ENCODE peak calls at places on chromosome 21, in ten cellular contexts. One of them, this sample, is unnamed.

GRCh38 chr21:37758997-37759396 is 157.3 kb downstream of the KCNJ6 start:
- DNase-seq in pancreas: no peak
- DNase-seq in upper lobe of right lung: peak
- DNase-seq in cardiac fibroblast: peak
- DNase-seq in lower leg skin: no peak
- DNase-seq in heart right ventricle: no peak
- DNase-seq in AG09309: no peak
- DNase-seq in endodermal cell: peak
- DNase-seq in ovary: no peak
- DNase-seq in brain microvascular endothelial cell: peak
- DNase-seq in this sample: peak

GRCh38 chr21:39483917-39484316 is 32.1 kb downstream of the SH3BGR start:
- DNase-seq in pancreas: no peak
- DNase-seq in upper lobe of right lung: no peak
- DNase-seq in cardiac fibroblast: peak
- DNase-seq in lower leg skin: no peak
- DNase-seq in heart right ventricle: no peak
- DNase-seq in AG09309: peak
- DNase-seq in endodermal cell: no peak
- DNase-seq in ovary: no peak
- DNase-seq in brain microvascular endothelial cell: peak
- DNase-seq in this sample: peak

GRCh38 chr21:21801921-21802320 is 803.7 kb downstream of the NCAM2 start:
- DNase-seq in pancreas: no peak
- DNase-seq in upper lobe of right lung: no peak
- DNase-seq in cardiac fibroblast: no peak
- DNase-seq in lower leg skin: no peak
- DNase-seq in heart right ventricle: no peak
- DNase-seq in AG09309: no peak
- DNase-seq in endodermal cell: no peak
- DNase-seq in ovary: no peak
- DNase-seq in brain microvascular endothelial cell: no peak
- DNase-seq in this sample: no peak

GRCh38 chr21:46128106-46128982 is 27.0 kb downstream of the FTCD start:
- DNase-seq in pancreas: peak
- DNase-seq in upper lobe of right lung: peak
- DNase-seq in cardiac fibroblast: peak
- DNase-seq in lower leg skin: no peak
- DNase-seq in heart right ventricle: peak
- DNase-seq in AG09309: no peak
- DNase-seq in endodermal cell: no peak
- DNase-seq in ovary: peak
- DNase-seq in brain microvascular endothelial cell: no peak
- DNase-seq in this sample: peak

GRCh38 chr21:38679531-38679930 is 126.2 kb upstream of the ETS2 start:
- DNase-seq in pancreas: no peak
- DNase-seq in upper lobe of right lung: no peak
- DNase-seq in cardiac fibroblast: peak
- DNase-seq in lower leg skin: no peak
- DNase-seq in heart right ventricle: no peak
- DNase-seq in AG09309: peak
- DNase-seq in endodermal cell: no peak
- DNase-seq in ovary: no peak
- DNase-seq in brain microvascular endothelial cell: peak
- DNase-seq in this sample: peak

GRCh38 chr21:30979054-30979453 is 59.2 kb downstream of the KRTAP19-8 start:
- DNase-seq in pancreas: no peak
- DNase-seq in upper lobe of right lung: no peak
- DNase-seq in cardiac fibroblast: no peak
- DNase-seq in lower leg skin: no peak
- DNase-seq in heart right ventricle: no peak
- DNase-seq in AG09309: no peak
- DNase-seq in endodermal cell: no peak
- DNase-seq in ovary: no peak
- DNase-seq in brain microvascular endothelial cell: no peak
- DNase-seq in this sample: no peak

GRCh38 chr21:35294231-35294898 is 245.3 kb upstream of the RUNX1 start:
- DNase-seq in pancreas: no peak
- DNase-seq in upper lobe of right lung: no peak
- DNase-seq in cardiac fibroblast: peak
- DNase-seq in lower leg skin: no peak
- DNase-seq in heart right ventricle: no peak
- DNase-seq in AG09309: no peak
- DNase-seq in endodermal cell: peak
- DNase-seq in ovary: no peak
- DNase-seq in brain microvascular endothelial cell: no peak
- DNase-seq in this sample: no peak

GRCh38 chr21:31509108-31510017 is 150.1 kb upstream of the SOD1 start:
- DNase-seq in pancreas: no peak
- DNase-seq in upper lobe of right lung: no peak
- DNase-seq in cardiac fibroblast: peak
- DNase-seq in lower leg skin: peak
- DNase-seq in heart right ventricle: no peak
- DNase-seq in AG09309: no peak
- DNase-seq in endodermal cell: peak
- DNase-seq in ovary: no peak
- DNase-seq in brain microvascular endothelial cell: peak
- DNase-seq in this sample: no peak

GRCh38 chr21:35190201-35190701 is 141.1 kb upstream of the RUNX1 start:
- DNase-seq in pancreas: no peak
- DNase-seq in upper lobe of right lung: no peak
- DNase-seq in cardiac fibroblast: no peak
- DNase-seq in lower leg skin: no peak
- DNase-seq in heart right ventricle: no peak
- DNase-seq in AG09309: no peak
- DNase-seq in endodermal cell: no peak
- DNase-seq in ovary: no peak
- DNase-seq in brain microvascular endothelial cell: no peak
- DNase-seq in this sample: peak

GRCh38 chr21:44947930-44948331 is 8.1 kb downstream of the SLX9 start:
- DNase-seq in pancreas: peak
- DNase-seq in upper lobe of right lung: peak
- DNase-seq in cardiac fibroblast: no peak
- DNase-seq in lower leg skin: no peak
- DNase-seq in heart right ventricle: peak
- DNase-seq in AG09309: no peak
- DNase-seq in endodermal cell: peak
- DNase-seq in ovary: peak
- DNase-seq in brain microvascular endothelial cell: no peak
- DNase-seq in this sample: no peak

DNA sequence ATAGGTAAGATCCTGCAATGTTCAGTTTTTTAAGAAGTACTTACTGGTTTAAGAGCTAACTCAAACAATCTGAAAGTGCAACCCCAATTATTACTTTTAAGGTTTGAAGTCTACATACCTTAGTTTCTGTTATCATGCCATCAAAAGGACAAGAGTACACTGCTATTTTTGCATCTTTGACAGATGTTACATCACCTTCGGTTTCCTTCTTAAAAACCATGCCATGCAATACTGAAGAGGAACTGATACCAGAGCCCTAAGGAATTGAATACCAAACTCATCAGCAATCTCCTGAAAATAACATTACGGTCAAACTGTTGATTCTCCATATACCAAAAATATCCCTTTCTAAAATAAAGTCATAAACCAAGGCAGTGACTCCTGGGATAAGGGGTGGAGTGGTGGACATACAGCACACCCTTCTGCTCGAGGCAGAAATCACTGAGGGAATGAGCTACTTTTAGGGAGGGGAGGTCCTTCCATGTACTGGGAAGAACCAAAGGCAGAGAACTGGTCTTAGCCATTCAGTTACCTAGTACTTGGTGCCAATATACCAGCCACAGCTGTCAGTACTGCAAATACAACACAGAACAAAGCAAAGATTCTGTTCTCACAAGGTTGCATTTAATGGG is 8.5 kb downstream of the CCT8 start:
- DNase-seq in pancreas: no peak
- DNase-seq in upper lobe of right lung: no peak
- DNase-seq in cardiac fibroblast: no peak
- DNase-seq in lower leg skin: no peak
- DNase-seq in heart right ventricle: no peak
- DNase-seq in AG09309: no peak
- DNase-seq in endodermal cell: no peak
- DNase-seq in ovary: no peak
- DNase-seq in brain microvascular endothelial cell: no peak
- DNase-seq in this sample: no peak
- H3K4me3 ChIP-seq in pancreas: no peak
- H3K4me3 ChIP-seq in upper lobe of right lung: no peak
- H3K4me3 ChIP-seq in cardiac fibroblast: no peak
- H3K4me3 ChIP-seq in lower leg skin: no peak
- H3K4me3 ChIP-seq in heart right ventricle: no peak
- H3K4me3 ChIP-seq in AG09309: no peak
- H3K4me3 ChIP-seq in endodermal cell: no peak
- H3K4me3 ChIP-seq in ovary: no peak
- H3K4me3 ChIP-seq in brain microvascular endothelial cell: no peak
- H3K4me3 ChIP-seq in this sample: no peak

GRCh38 chr21:25871566-25871965 is 136.8 kb downstream of the GABPA start:
- DNase-seq in pancreas: no peak
- DNase-seq in upper lobe of right lung: no peak
- DNase-seq in cardiac fibroblast: no peak
- DNase-seq in lower leg skin: no peak
- DNase-seq in heart right ventricle: no peak
- DNase-seq in AG09309: no peak
- DNase-seq in endodermal cell: peak
- DNase-seq in ovary: no peak
- DNase-seq in brain microvascular endothelial cell: no peak
- DNase-seq in this sample: no peak

GRCh38 chr21:25870084-25870483 is 135.3 kb downstream of the GABPA start:
- DNase-seq in pancreas: no peak
- DNase-seq in upper lobe of right lung: no peak
- DNase-seq in cardiac fibroblast: no peak
- DNase-seq in lower leg skin: no peak
- DNase-seq in heart right ventricle: no peak
- DNase-seq in AG09309: no peak
- DNase-seq in endodermal cell: no peak
- DNase-seq in ovary: no peak
- DNase-seq in brain microvascular endothelial cell: no peak
- DNase-seq in this sample: no peak

GRCh38 chr21:25867041-25867440 is 132.3 kb downstream of the GABPA start:
- DNase-seq in pancreas: no peak
- DNase-seq in upper lobe of right lung: no peak
- DNase-seq in cardiac fibroblast: no peak
- DNase-seq in lower leg skin: no peak
- DNase-seq in heart right ventricle: no peak
- DNase-seq in AG09309: no peak
- DNase-seq in endodermal cell: no peak
- DNase-seq in ovary: no peak
- DNase-seq in brain microvascular endothelial cell: no peak
- DNase-seq in this sample: no peak

DNA sequence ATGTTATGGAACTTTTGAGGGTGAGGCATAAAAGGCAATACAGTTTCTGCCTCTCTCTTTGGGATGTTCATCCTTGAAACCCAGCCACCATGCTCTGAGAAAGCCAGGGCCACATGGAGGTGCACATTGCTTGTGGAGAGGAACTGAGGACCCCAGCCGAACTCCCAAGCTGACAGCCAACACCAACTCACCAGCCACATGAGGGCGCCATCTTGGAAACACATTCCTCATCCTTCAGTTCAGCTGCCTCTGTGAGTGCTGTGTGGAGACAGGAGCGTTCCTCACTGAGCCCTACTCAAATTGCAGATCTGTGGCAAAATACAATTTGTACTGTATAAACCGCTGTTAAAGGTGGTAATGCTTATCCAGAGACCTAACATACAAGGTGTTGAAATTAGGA is 137.5 kb downstream of the GABPA start:
- DNase-seq in pancreas: no peak
- DNase-seq in upper lobe of right lung: no peak
- DNase-seq in cardiac fibroblast: no peak
- DNase-seq in lower leg skin: no peak
- DNase-seq in heart right ventricle: no peak
- DNase-seq in AG09309: no peak
- DNase-seq in endodermal cell: peak
- DNase-seq in ovary: no peak
- DNase-seq in brain microvascular endothelial cell: no peak
- DNase-seq in this sample: no peak
- TF ChIP-seq CTCF in pancreas: no peak
- TF ChIP-seq CTCF in upper lobe of right lung: no peak
- TF ChIP-seq CTCF in cardiac fibroblast: no peak
- TF ChIP-seq CTCF in lower leg skin: no peak
- TF ChIP-seq CTCF in heart right ventricle: no peak
- TF ChIP-seq CTCF in AG09309: no peak
- TF ChIP-seq CTCF in endodermal cell: peak
- TF ChIP-seq CTCF in ovary: no peak
- TF ChIP-seq CTCF in brain microvascular endothelial cell: peak
- TF ChIP-seq CTCF in this sample: no peak

GRCh38 chr21:20662523-20662922 is 335.7 kb upstream of the NCAM2 start:
- DNase-seq in pancreas: peak
- DNase-seq in upper lobe of right lung: no peak
- DNase-seq in cardiac fibroblast: no peak
- DNase-seq in lower leg skin: no peak
- DNase-seq in heart right ventricle: no peak
- DNase-seq in AG09309: no peak
- DNase-seq in endodermal cell: peak
- DNase-seq in ovary: no peak
- DNase-seq in brain microvascular endothelial cell: no peak
- DNase-seq in this sample: no peak
- H3K4me3 ChIP-seq in pancreas: no peak
- H3K4me3 ChIP-seq in upper lobe of right lung: no peak
- H3K4me3 ChIP-seq in cardiac fibroblast: no peak
- H3K4me3 ChIP-seq in lower leg skin: no peak
- H3K4me3 ChIP-seq in heart right ventricle: no peak
- H3K4me3 ChIP-seq in AG09309: no peak
- H3K4me3 ChIP-seq in endodermal cell: no peak
- H3K4me3 ChIP-seq in ovary: no peak
- H3K4me3 ChIP-seq in brain microvascular endothelial cell: no peak
- H3K4me3 ChIP-seq in this sample: no peak

GRCh38 chr21:42308161-42308913 is 6.9 kb downstream of the TFF3 start:
- DNase-seq in pancreas: no peak
- DNase-seq in upper lobe of right lung: no peak
- DNase-seq in cardiac fibroblast: no peak
- DNase-seq in lower leg skin: no peak
- DNase-seq in heart right ventricle: no peak
- DNase-seq in AG09309: no peak
- DNase-seq in endodermal cell: peak
- DNase-seq in ovary: no peak
- DNase-seq in brain microvascular endothelial cell: no peak
- DNase-seq in this sample: no peak

GRCh38 chr21:42307106-42307505 is 8.1 kb downstream of the TFF3 start:
- DNase-seq in pancreas: no peak
- DNase-seq in upper lobe of right lung: no peak
- DNase-seq in cardiac fibroblast: no peak
- DNase-seq in lower leg skin: no peak
- DNase-seq in heart right ventricle: no peak
- DNase-seq in AG09309: no peak
- DNase-seq in endodermal cell: peak
- DNase-seq in ovary: no peak
- DNase-seq in brain microvascular endothelial cell: no peak
- DNase-seq in this sample: no peak

GRCh38 chr21:42310411-42311001 is 4.7 kb downstream of the TFF3 start:
- DNase-seq in pancreas: peak
- DNase-seq in upper lobe of right lung: peak
- DNase-seq in cardiac fibroblast: no peak
- DNase-seq in lower leg skin: no peak
- DNase-seq in heart right ventricle: no peak
- DNase-seq in AG09309: no peak
- DNase-seq in endodermal cell: peak
- DNase-seq in ovary: no peak
- DNase-seq in brain microvascular endothelial cell: no peak
- DNase-seq in this sample: no peak

GRCh38 chr21:42309753-42310213 is 5.4 kb downstream of the TFF3 start:
- DNase-seq in pancreas: peak
- DNase-seq in upper lobe of right lung: peak
- DNase-seq in cardiac fibroblast: peak
- DNase-seq in lower leg skin: no peak
- DNase-seq in heart right ventricle: peak
- DNase-seq in AG09309: no peak
- DNase-seq in endodermal cell: peak
- DNase-seq in ovary: peak
- DNase-seq in brain microvascular endothelial cell: peak
- DNase-seq in this sample: peak

GRCh38 chr21:42308914-42309752 is 6.1 kb downstream of the TFF3 start:
- DNase-seq in pancreas: no peak
- DNase-seq in upper lobe of right lung: no peak
- DNase-seq in cardiac fibroblast: no peak
- DNase-seq in lower leg skin: no peak
- DNase-seq in heart right ventricle: no peak
- DNase-seq in AG09309: no peak
- DNase-seq in endodermal cell: peak
- DNase-seq in ovary: no peak
- DNase-seq in brain microvascular endothelial cell: no peak
- DNase-seq in this sample: no peak
- TF ChIP-seq CTCF in pancreas: no peak
- TF ChIP-seq CTCF in upper lobe of right lung: no peak
- TF ChIP-seq CTCF in cardiac fibroblast: no peak
- TF ChIP-seq CTCF in lower leg skin: no peak
- TF ChIP-seq CTCF in heart right ventricle: no peak
- TF ChIP-seq CTCF in AG09309: no peak
- TF ChIP-seq CTCF in endodermal cell: no peak
- TF ChIP-seq CTCF in ovary: no peak
- TF ChIP-seq CTCF in brain microvascular endothelial cell: no peak
- TF ChIP-seq CTCF in this sample: no peak

This sample was measured in fibroblast of villous mesenchyme.